ENCODE peak calls at places on chromosomes 1 and 21, in four cellular contexts. One of them, this sample, is unnamed. For H3K4me1, the result is how much of the 10 kb centered on the place peaks cover.

GRCh38 chr1:70043806-70044205 is 161.6 kb downstream of the LRRC40 start:
- DNase-seq in ovary: no peak
- DNase-seq in left ventricle myocardium inferior: no peak
- DNase-seq in kidney: no peak
- DNase-seq in this sample: no peak

GRCh38 chr1:237953238-237953637 is 62.5 kb upstream of the ZP4 start:
- DNase-seq in left ventricle myocardium inferior: no peak
- DNase-seq in ovary: no peak
- DNase-seq in kidney: no peak
- DNase-seq in this sample: no peak

GRCh38 chr1:234222561-234223280 is 150.5 kb upstream of the COA6 start:
- DNase-seq in ovary: no peak
- DNase-seq in kidney: no peak
- DNase-seq in left ventricle myocardium inferior: no peak
- DNase-seq in this sample: no peak

GRCh38 chr21:43792406-43792805 is 3.0 kb downstream of the RRP1 start:
- DNase-seq in left ventricle myocardium inferior: no peak
- DNase-seq in ovary: no peak
- DNase-seq in kidney: no peak
- DNase-seq in this sample: no peak

GRCh38 chr1:1082239-1083180 is 8.4 kb upstream of the RNF223 start:
- DNase-seq in ovary: peak
- DNase-seq in left ventricle myocardium inferior: peak
- DNase-seq in kidney: peak
- DNase-seq in this sample: peak

GRCh38 chr1:33272509-33272908 is 16.2 kb downstream of the ZNF362 start:
- DNase-seq in left ventricle myocardium inferior: no peak
- DNase-seq in ovary: no peak
- DNase-seq in kidney: no peak
- DNase-seq in this sample: no peak

GRCh38 chr1:7961199-7962010 is at the start of gene PARK7:
- DNase-seq in ovary: peak
- DNase-seq in kidney: peak
- DNase-seq in left ventricle myocardium inferior: peak
- DNase-seq in this sample: peak

GRCh38 chr1:208942394-208942793 is 641.1 kb upstream of the CAMK1G start:
- DNase-seq in ovary: no peak
- DNase-seq in left ventricle myocardium inferior: no peak
- DNase-seq in kidney: no peak
- DNase-seq in this sample: no peak

GRCh38 chr1:10625554-10625953 is 150.8 kb downstream of the PEX14 start:
- DNase-seq in ovary: no peak
- DNase-seq in kidney: no peak
- DNase-seq in left ventricle myocardium inferior: no peak
- DNase-seq in this sample: no peak

GRCh38 chr1:171652234-171652822 is at the start of gene MYOC:
- DNase-seq in ovary: no peak
- DNase-seq in left ventricle myocardium inferior: no peak
- DNase-seq in kidney: no peak
- DNase-seq in this sample: no peak

GRCh38 chr21:38768385-38769071 is 37.2 kb upstream of the ETS2 start:
- DNase-seq in ovary: no peak
- DNase-seq in kidney: no peak
- DNase-seq in left ventricle myocardium inferior: no peak
- DNase-seq in this sample: no peak

GRCh38 chr1:7650801-7651200 is 120.3 kb upstream of the VAMP3 start:
- DNase-seq in left ventricle myocardium inferior: no peak
- DNase-seq in ovary: no peak
- DNase-seq in kidney: no peak
- DNase-seq in this sample: no peak

GRCh38 chr21:31887596-31887920 is 14.7 kb downstream of the HUNK start:
- DNase-seq in kidney: no peak
- DNase-seq in ovary: no peak
- DNase-seq in left ventricle myocardium inferior: peak
- DNase-seq in this sample: no peak

GRCh38 chr1:111738436-111739221 is 566 bp downstream of the INKA2 start:
- DNase-seq in left ventricle myocardium inferior: peak
- DNase-seq in kidney: peak
- DNase-seq in ovary: peak
- DNase-seq in this sample: peak

GRCh38 chr21:18053151-18053550 is 191.5 kb upstream of the CHODL start:
- DNase-seq in ovary: no peak
- DNase-seq in kidney: no peak
- DNase-seq in left ventricle myocardium inferior: no peak
- DNase-seq in this sample: no peak

GRCh38 chr1:201418461-201418860 is 3.1 kb downstream of the TNNI1 start:
- DNase-seq in ovary: no peak
- DNase-seq in kidney: no peak
- DNase-seq in left ventricle myocardium inferior: no peak
- DNase-seq in this sample: no peak

GRCh38 chr1:204288061-204288588 is 71.6 kb downstream of the PLEKHA6 start:
- DNase-seq in left ventricle myocardium inferior: peak
- DNase-seq in ovary: peak
- DNase-seq in kidney: peak
- DNase-seq in this sample: peak

GRCh38 chr21:41641821-41642368 is 125.0 kb downstream of the RIPK4 start:
- DNase-seq in left ventricle myocardium inferior: peak
- DNase-seq in ovary: no peak
- DNase-seq in kidney: no peak
- DNase-seq in this sample: no peak

GRCh38 chr1:30123036-30123535 is 600.3 kb downstream of the MATN1 start:
- DNase-seq in ovary: no peak
- DNase-seq in left ventricle myocardium inferior: no peak
- DNase-seq in kidney: no peak
- DNase-seq in this sample: no peak

GRCh38 chr1:174746024-174746808 is 253.5 kb upstream of the CACYBP start:
- DNase-seq in ovary: no peak
- DNase-seq in kidney: no peak
- DNase-seq in left ventricle myocardium inferior: no peak
- DNase-seq in this sample: no peak

GRCh38 chr1:37998913-37999433 is 6.3 kb downstream of the FHL3 start:
- DNase-seq in left ventricle myocardium inferior: no peak
- DNase-seq in kidney: peak
- DNase-seq in ovary: peak
- DNase-seq in this sample: no peak

GRCh38 chr1:43600033-43601020 is 49.6 kb upstream of the KDM4A start:
- DNase-seq in ovary: no peak
- DNase-seq in left ventricle myocardium inferior: no peak
- DNase-seq in kidney: no peak
- DNase-seq in this sample: no peak

GRCh38 chr1:30672661-30673060 is 50.7 kb downstream of the MATN1 start:
- DNase-seq in left ventricle myocardium inferior: no peak
- DNase-seq in kidney: no peak
- DNase-seq in ovary: no peak
- DNase-seq in this sample: no peak

GRCh38 chr1:84780000-84780716 is 89.9 kb upstream of the SSX2IP start:
- DNase-seq in left ventricle myocardium inferior: no peak
- DNase-seq in ovary: no peak
- DNase-seq in kidney: no peak
- DNase-seq in this sample: no peak

GRCh38 chr1:50570064-50570463 is 146.8 kb upstream of the DMRTA2 start:
- DNase-seq in kidney: no peak
- DNase-seq in left ventricle myocardium inferior: no peak
- DNase-seq in ovary: no peak
- DNase-seq in this sample: no peak

GRCh38 chr1:23149110-23149509 is 19.5 kb downstream of the LUZP1 start:
- DNase-seq in kidney: no peak
- DNase-seq in left ventricle myocardium inferior: no peak
- DNase-seq in ovary: no peak
- DNase-seq in this sample: no peak

GRCh38 chr1:101216623-101217022 is 20.2 kb upstream of the S1PR1 start:
- DNase-seq in kidney: no peak
- DNase-seq in ovary: no peak
- DNase-seq in left ventricle myocardium inferior: no peak
- DNase-seq in this sample: no peak

GRCh38 chr1:41371630-41372599 is 10.7 kb downstream of the FOXO6 start:
- DNase-seq in ovary: peak
- DNase-seq in kidney: no peak
- DNase-seq in left ventricle myocardium inferior: no peak
- DNase-seq in this sample: peak

GRCh38 chr1:109475261-109475660 is 8.4 kb upstream of the ATXN7L2 start:
- DNase-seq in ovary: no peak
- DNase-seq in left ventricle myocardium inferior: no peak
- DNase-seq in kidney: no peak
- DNase-seq in this sample: no peak

GRCh38 chr1:117290855-117291254 is 76.4 kb upstream of the MAN1A2 start:
- DNase-seq in kidney: no peak
- DNase-seq in ovary: no peak
- DNase-seq in left ventricle myocardium inferior: no peak
- DNase-seq in this sample: no peak

GRCh38 chr21:16633851-16634521 is 878.9 kb upstream of the CXADR start:
- DNase-seq in ovary: peak
- DNase-seq in kidney: no peak
- DNase-seq in left ventricle myocardium inferior: no peak
- DNase-seq in this sample: peak

GRCh38 chr1:31765041-31765467 is 914 bp upstream of the ADGRB2 start:
- DNase-seq in left ventricle myocardium inferior: no peak
- DNase-seq in ovary: no peak
- DNase-seq in kidney: no peak
- DNase-seq in this sample: peak

GRCh38 chr21:46118871-46119564 is 21.1 kb downstream of the COL6A2 start:
- DNase-seq in kidney: peak
- DNase-seq in left ventricle myocardium inferior: peak
- DNase-seq in ovary: peak
- DNase-seq in this sample: peak

GRCh38 chr1:2352341-2353214 is 38.8 kb downstream of the MORN1 start:
- DNase-seq in ovary: peak
- DNase-seq in kidney: peak
- DNase-seq in left ventricle myocardium inferior: peak
- DNase-seq in this sample: peak

GRCh38 chr1:102970496-102971078 is 137.7 kb downstream of the COL11A1 start:
- DNase-seq in kidney: no peak
- DNase-seq in ovary: no peak
- DNase-seq in left ventricle myocardium inferior: no peak
- DNase-seq in this sample: peak

DNA sequence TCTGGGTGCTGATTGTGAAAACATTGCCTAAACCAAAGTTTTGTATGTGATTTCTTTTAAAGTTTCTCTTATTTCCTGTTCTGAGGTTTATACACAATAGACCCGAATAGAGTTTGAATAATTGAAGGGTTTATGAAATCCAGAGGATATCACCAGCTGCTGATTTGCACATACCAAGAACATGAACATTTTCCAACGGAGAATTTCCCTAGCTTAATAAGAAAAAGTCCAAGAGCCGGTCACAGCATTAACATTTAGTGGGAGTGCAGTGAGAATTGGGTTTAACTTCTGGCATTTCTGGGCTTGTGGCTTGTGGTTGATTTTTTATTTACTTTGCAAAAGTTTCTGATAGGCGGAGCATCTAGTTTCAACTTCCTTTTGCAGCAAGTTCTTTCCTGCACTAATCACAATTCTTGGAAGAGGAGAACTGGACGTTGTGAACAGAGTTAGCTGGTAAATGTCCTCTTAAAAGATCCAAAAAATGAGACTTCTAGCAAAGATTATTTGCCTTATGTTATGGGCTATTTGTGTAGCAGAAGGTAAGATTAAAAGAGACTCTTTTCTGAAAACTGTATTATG is at the start of gene CFH:
- DNase-seq in left ventricle myocardium inferior: no peak
- DNase-seq in ovary: no peak
- DNase-seq in kidney: no peak
- DNase-seq in this sample: no peak
- H3K4me3 ChIP-seq in left ventricle myocardium inferior: peak
- H3K4me3 ChIP-seq in ovary: peak
- H3K4me3 ChIP-seq in kidney: peak
- H3K4me3 ChIP-seq in this sample: no peak

GRCh38 chr1:27583479-27583878 is 20.5 kb downstream of the AHDC1 start:
- DNase-seq in ovary: no peak
- DNase-seq in left ventricle myocardium inferior: no peak
- DNase-seq in kidney: no peak
- DNase-seq in this sample: no peak
- H3K4me1 ChIP-seq in ovary: under half
- H3K4me1 ChIP-seq in left ventricle myocardium inferior: half or more
- H3K4me1 ChIP-seq in kidney: under half
- H3K4me1 ChIP-seq in this sample: under half

GRCh38 chr1:98749152-98749756 is 87.7 kb downstream of the SNX7 start:
- DNase-seq in ovary: no peak
- DNase-seq in left ventricle myocardium inferior: no peak
- DNase-seq in kidney: no peak
- DNase-seq in this sample: no peak
- TF ChIP-seq CTCF in ovary: no peak
- TF ChIP-seq CTCF in left ventricle myocardium inferior: peak
- TF ChIP-seq CTCF in kidney: peak
- TF ChIP-seq CTCF in this sample: peak

GRCh38 chr1:53349968-53350852 is 22.3 kb upstream of the LRP8 start:
- DNase-seq in ovary: no peak
- DNase-seq in left ventricle myocardium inferior: no peak
- DNase-seq in kidney: peak
- DNase-seq in this sample: no peak
- H3K4me3 ChIP-seq in ovary: no peak
- H3K4me3 ChIP-seq in left ventricle myocardium inferior: no peak
- H3K4me3 ChIP-seq in kidney: no peak
- H3K4me3 ChIP-seq in this sample: no peak

GRCh38 chr1:89826594-89826993 is 5.8 kb downstream of the LRRC8D start:
- DNase-seq in ovary: no peak
- DNase-seq in left ventricle myocardium inferior: no peak
- DNase-seq in kidney: no peak
- DNase-seq in this sample: no peak

GRCh38 chr1:89821322-89822108 is 683 bp downstream of the LRRC8D start:
- DNase-seq in left ventricle myocardium inferior: peak
- DNase-seq in kidney: peak
- DNase-seq in ovary: peak
- DNase-seq in this sample: peak

GRCh38 chr1:89822999-89823628 is 2.3 kb downstream of the LRRC8D start:
- DNase-seq in kidney: no peak
- DNase-seq in left ventricle myocardium inferior: no peak
- DNase-seq in ovary: no peak
- DNase-seq in this sample: no peak

GRCh38 chr1:89822109-89822962 is 1.5 kb downstream of the LRRC8D start:
- DNase-seq in ovary: no peak
- DNase-seq in left ventricle myocardium inferior: peak
- DNase-seq in kidney: peak
- DNase-seq in this sample: no peak

DNA sequence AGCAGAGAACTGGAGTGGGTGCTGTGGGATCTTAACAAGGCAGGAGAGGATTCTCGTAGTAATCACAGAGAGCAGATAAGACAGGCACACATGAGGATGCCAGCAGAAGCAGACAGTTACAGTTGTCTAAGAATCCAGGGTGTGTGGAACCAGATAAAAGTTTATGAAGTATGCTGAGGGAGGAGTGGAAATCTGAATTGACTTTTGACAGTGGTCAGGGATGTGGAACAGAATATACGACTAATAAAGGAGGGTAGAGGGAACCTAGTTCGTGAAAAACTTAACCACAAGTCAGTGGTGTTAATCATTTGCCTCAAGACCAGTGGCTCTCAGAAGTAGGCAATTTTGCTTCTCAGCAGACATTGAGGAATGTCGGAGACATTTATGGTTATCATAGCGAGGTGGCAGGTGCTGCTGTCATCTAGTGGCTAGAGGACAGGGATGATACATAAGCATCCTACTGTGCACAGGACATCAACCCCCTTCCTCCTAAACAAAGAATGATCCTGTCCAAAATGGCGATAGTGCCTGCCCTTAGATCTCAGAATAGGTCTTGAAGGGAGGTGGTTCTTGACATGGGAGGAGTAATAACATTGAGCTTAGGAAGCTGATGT is 3.0 kb downstream of the LRRC8D start:
- DNase-seq in ovary: no peak
- DNase-seq in left ventricle myocardium inferior: no peak
- DNase-seq in kidney: no peak
- DNase-seq in this sample: no peak
- H3K4me1 ChIP-seq in ovary: under half
- H3K4me1 ChIP-seq in left ventricle myocardium inferior: half or more
- H3K4me1 ChIP-seq in kidney: under half
- H3K4me1 ChIP-seq in this sample: under half